ENCODE peak calls at places on chromosomes 16 and 17, in nine cellular contexts. J is Peyer's patch, P is prostate gland, Z is aorta, C is endothelial cell of umbilical vein, D is H9, A is right atrium auricular region, B is body of pancreas, E is keratinocyte. R is an unnamed sample. For H3K27me3, the result is how much of the 10 kb centered on the place peaks cover.

GRCh38 chr17:60164697-60165096 is 14.9 kb downstream of the CA4 start:
- DNase-seq in J (peak), P (no peak), Z (no peak), C (no peak), D (no peak), A (no peak), B (no peak), E (no peak), R (no peak)

GRCh38 chr17:69997332-69997731 is 77.7 kb upstream of the KCNJ16 start:
- DNase-seq in J (no peak), P (no peak), Z (no peak), C (peak), D (no peak), A (no peak), B (no peak), E (no peak), R (peak)

GRCh38 chr17:66517336-66518009 is 215.1 kb downstream of the PRKCA start:
- DNase-seq in J (no peak), P (no peak), Z (no peak), C (no peak), D (no peak), A (no peak), B (no peak), E (no peak), R (no peak)

GRCh38 chr16:85366031-85366763 is 246.9 kb upstream of the GSE1 start:
- DNase-seq in J (no peak), P (no peak), Z (no peak), C (no peak), D (peak), A (no peak), B (no peak), E (no peak), R (no peak)

GRCh38 chr16:84177740-84178070 is 9.2 kb downstream of the TAF1C start:
- DNase-seq in J (no peak), P (no peak), Z (no peak), C (no peak), D (no peak), A (no peak), B (no peak), E (no peak), R (peak)

GRCh38 chr17:76390003-76390421 is 5.6 kb downstream of the SPHK1 start:
- DNase-seq in J (no peak), P (no peak), Z (no peak), C (no peak), D (peak), A (no peak), B (no peak), E (no peak), R (no peak)

GRCh38 chr17:43545383-43545632 is 832 bp downstream of the ETV4 start:
- DNase-seq in J (peak), P (peak), Z (peak), C (no peak), D (no peak), A (no peak), B (peak), E (no peak), R (no peak)

GRCh38 chr16:66790130-66790733 is 11.2 kb downstream of the TERB1 start:
- DNase-seq in J (no peak), P (no peak), Z (no peak), C (no peak), D (no peak), A (no peak), B (no peak), E (no peak), R (no peak)

GRCh38 chr16:48613061-48613957 is 3.3 kb upstream of the N4BP1 start:
- DNase-seq in J (peak), P (no peak), Z (no peak), C (no peak), D (no peak), A (peak), B (no peak), E (no peak), R (peak)

GRCh38 chr16:88350922-88351321 is 31.8 kb upstream of the ZNF469 start:
- DNase-seq in J (no peak), P (no peak), Z (peak), C (no peak), D (no peak), A (no peak), B (no peak), E (no peak), R (no peak)

GRCh38 chr17:73541111-73541510 is 103.1 kb downstream of the SDK2 start:
- DNase-seq in J (no peak), P (no peak), Z (no peak), C (no peak), D (no peak), A (no peak), B (no peak), E (no peak), R (no peak)

GRCh38 chr16:31916056-31916488 is 42.5 kb downstream of the ZNF267 start:
- DNase-seq in J (no peak), P (no peak), Z (no peak), C (no peak), D (no peak), A (no peak), B (no peak), E (no peak), R (no peak)

GRCh38 chr17:41009301-41009760 is 403 bp upstream of the KRTAP3-1 start:
- DNase-seq in J (no peak), P (no peak), Z (no peak), C (no peak), D (no peak), A (no peak), B (no peak), E (no peak), R (no peak)

GRCh38 chr16:1950559-1950958 is 3.9 kb downstream of the RPL3L start:
- DNase-seq in J (no peak), P (no peak), Z (no peak), C (no peak), D (no peak), A (no peak), B (no peak), E (no peak), R (no peak)

GRCh38 chr16:85138073-85138824 is 26.0 kb upstream of the CIBAR2 start:
- DNase-seq in J (no peak), P (no peak), Z (no peak), C (no peak), D (no peak), A (no peak), B (no peak), E (no peak), R (no peak)

GRCh38 chr16:83335076-83335475 is 472.7 kb upstream of the HSBP1 start:
- DNase-seq in J (no peak), P (no peak), Z (no peak), C (no peak), D (no peak), A (no peak), B (no peak), E (no peak), R (peak)

GRCh38 chr16:48831081-48831722 is 221.2 kb upstream of the N4BP1 start:
- DNase-seq in J (no peak), P (no peak), Z (no peak), C (no peak), D (peak), A (no peak), B (no peak), E (no peak), R (no peak)

GRCh38 chr16:57795431-57795878 is 6.8 kb downstream of the KIFC3 start:
- DNase-seq in J (peak), P (peak), Z (no peak), C (peak), D (peak), A (no peak), B (peak), E (no peak), R (no peak)

GRCh38 chr17:78661092-78661770 is 84.0 kb upstream of the DNAH17 start:
- DNase-seq in J (peak), P (no peak), Z (no peak), C (no peak), D (no peak), A (no peak), B (no peak), E (peak), R (peak)

GRCh38 chr16:67206838-67207115 is 7.8 kb downstream of the ELMO3 start:
- DNase-seq in J (no peak), P (no peak), Z (no peak), C (no peak), D (no peak), A (no peak), B (no peak), E (no peak), R (no peak)

GRCh38 chr16:2915196-2915929 is 3.6 kb downstream of the FLYWCH1 start:
- DNase-seq in J (no peak), P (no peak), Z (no peak), C (no peak), D (no peak), A (no peak), B (no peak), E (no peak), R (no peak)

GRCh38 chr16:50326835-50327465 is 41.8 kb downstream of the BRD7 start:
- DNase-seq in J (peak), P (no peak), Z (no peak), C (no peak), D (peak), A (no peak), B (no peak), E (no peak), R (peak)

GRCh38 chr17:61466246-61466645 is 14.0 kb downstream of the TBX4 start:
- DNase-seq in J (peak), P (no peak), Z (no peak), C (no peak), D (peak), A (no peak), B (no peak), E (no peak), R (no peak)

GRCh38 chr16:71923941-71924690 is 28.8 kb downstream of the IST1 start:
- DNase-seq in J (no peak), P (no peak), Z (no peak), C (no peak), D (no peak), A (no peak), B (no peak), E (no peak), R (peak)

GRCh38 chr16:19071811-19072777 is 4.7 kb downstream of the COQ7 start:
- DNase-seq in J (peak), P (peak), Z (no peak), C (peak), D (peak), A (no peak), B (peak), E (no peak), R (peak)

GRCh38 chr17:60327122-60327869 is 64.6 kb downstream of the USP32 start:
- DNase-seq in J (no peak), P (no peak), Z (no peak), C (no peak), D (peak), A (no peak), B (no peak), E (no peak), R (no peak)

GRCh38 chr16:3902731-3903130 is 22.2 kb upstream of the CREBBP start:
- DNase-seq in J (no peak), P (no peak), Z (no peak), C (no peak), D (no peak), A (no peak), B (no peak), E (no peak), R (no peak)

GRCh38 chr17:41301204-41301790 is 1.4 kb downstream of the KRTAP29-1 start:
- DNase-seq in J (no peak), P (peak), Z (no peak), C (no peak), D (no peak), A (no peak), B (no peak), E (no peak), R (no peak)

GRCh38 chr17:27367121-27367981 is 73.4 kb downstream of the WSB1 start:
- DNase-seq in J (no peak), P (no peak), Z (no peak), C (no peak), D (no peak), A (no peak), B (no peak), E (no peak), R (no peak)

GRCh38 chr17:5418858-5419355 is 555 bp downstream of the NUP88 start:
- DNase-seq in J (peak), P (peak), Z (no peak), C (peak), D (no peak), A (no peak), B (peak), E (no peak), R (peak)

GRCh38 chr17:75909812-75910274 is 5.2 kb upstream of the MRPL38 start:
- DNase-seq in J (no peak), P (peak), Z (peak), C (no peak), D (no peak), A (no peak), B (no peak), E (no peak), R (no peak)

GRCh38 chr16:87345721-87346424 is 28.7 kb upstream of the C16orf95 start:
- DNase-seq in J (no peak), P (no peak), Z (no peak), C (no peak), D (no peak), A (no peak), B (no peak), E (no peak), R (no peak)

GRCh38 chr16:65295527-65295926 is 173.7 kb upstream of the CDH11 start:
- DNase-seq in J (no peak), P (no peak), Z (no peak), C (no peak), D (no peak), A (no peak), B (no peak), E (no peak), R (no peak)

GRCh38 chr16:24729243-24729966 is at the start of gene TNRC6A:
- DNase-seq in J (peak), P (peak), Z (peak), C (peak), D (peak), A (peak), B (peak), E (no peak), R (peak)

GRCh38 chr16:28990375-28991040 is 5.7 kb downstream of the LAT start:
- DNase-seq in J (no peak), P (no peak), Z (no peak), C (no peak), D (no peak), A (no peak), B (no peak), E (no peak), R (no peak)

GRCh38 chr16:82317411-82318168 is 147.6 kb upstream of the MPHOSPH6 start:
- DNase-seq in J (no peak), P (peak), Z (no peak), C (no peak), D (no peak), A (no peak), B (peak), E (no peak), R (no peak)

GRCh38 chr16:17348826-17349225 is 121.9 kb downstream of the XYLT1 start:
- DNase-seq in J (peak), P (no peak), Z (no peak), C (no peak), D (no peak), A (no peak), B (no peak), E (no peak), R (no peak)

GRCh38 chr16:17348042-17348783 is 122.5 kb downstream of the XYLT1 start:
- DNase-seq in J (peak), P (no peak), Z (no peak), C (no peak), D (no peak), A (no peak), B (no peak), E (no peak), R (no peak)

GRCh38 chr16:17351471-17352045 is 119.2 kb downstream of the XYLT1 start:
- DNase-seq in J (peak), P (no peak), Z (no peak), C (no peak), D (no peak), A (no peak), B (no peak), E (no peak), R (no peak)

GRCh38 chr16:17347624-17348023 is 123.1 kb downstream of the XYLT1 start:
- DNase-seq in J (peak), P (no peak), Z (no peak), C (no peak), D (no peak), A (no peak), B (no peak), E (no peak), R (no peak)

DNA sequence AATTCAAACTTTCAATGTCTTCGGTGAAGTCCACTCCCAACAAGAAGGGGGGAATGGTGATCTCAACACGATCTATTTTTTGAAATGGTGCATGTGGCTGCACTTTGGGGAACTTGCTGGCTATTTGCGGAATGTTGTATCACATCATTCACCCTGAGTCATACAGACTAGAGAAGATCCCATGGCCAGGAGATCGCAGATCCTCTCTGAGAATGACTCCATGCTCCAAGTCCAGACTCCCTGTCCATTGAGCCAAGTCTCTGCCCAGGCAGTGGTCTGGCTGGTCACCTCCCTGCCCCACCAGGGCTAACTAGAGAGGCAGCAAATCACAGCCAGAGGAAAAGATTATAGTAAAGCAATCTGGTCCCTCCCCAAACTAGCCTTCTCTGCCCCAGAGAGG is 120.5 kb downstream of the XYLT1 start:
- DNase-seq in J (peak), P (no peak), Z (no peak), C (no peak), D (no peak), A (no peak), B (no peak), E (no peak), R (no peak)
- H3K27ac ChIP-seq in J (no peak), P (no peak), Z (no peak), C (no peak), D (no peak), A (no peak), B (peak), E (no peak), R (no peak)

GRCh38 chr17:35345926-35346771 is 27.3 kb downstream of the SLFN11 start:
- DNase-seq in J (peak), P (peak), Z (peak), C (peak), D (peak), A (peak), B (peak), E (no peak), R (no peak)
- H3K27me3 ChIP-seq in J (under half), P (under half), Z (under half), C (under half), D (under half), A (under half), B (under half), E (under half), R (under half)

GRCh38 chr17:7248811-7249210 is 2.7 kb downstream of the CTDNEP1 start:
- DNase-seq in J (no peak), P (no peak), Z (no peak), C (no peak), D (no peak), A (no peak), B (no peak), E (no peak), R (no peak)
- H3K27ac ChIP-seq in J (no peak), P (no peak), Z (no peak), C (no peak), D (no peak), A (peak), B (peak), E (no peak), R (no peak)

DNA sequence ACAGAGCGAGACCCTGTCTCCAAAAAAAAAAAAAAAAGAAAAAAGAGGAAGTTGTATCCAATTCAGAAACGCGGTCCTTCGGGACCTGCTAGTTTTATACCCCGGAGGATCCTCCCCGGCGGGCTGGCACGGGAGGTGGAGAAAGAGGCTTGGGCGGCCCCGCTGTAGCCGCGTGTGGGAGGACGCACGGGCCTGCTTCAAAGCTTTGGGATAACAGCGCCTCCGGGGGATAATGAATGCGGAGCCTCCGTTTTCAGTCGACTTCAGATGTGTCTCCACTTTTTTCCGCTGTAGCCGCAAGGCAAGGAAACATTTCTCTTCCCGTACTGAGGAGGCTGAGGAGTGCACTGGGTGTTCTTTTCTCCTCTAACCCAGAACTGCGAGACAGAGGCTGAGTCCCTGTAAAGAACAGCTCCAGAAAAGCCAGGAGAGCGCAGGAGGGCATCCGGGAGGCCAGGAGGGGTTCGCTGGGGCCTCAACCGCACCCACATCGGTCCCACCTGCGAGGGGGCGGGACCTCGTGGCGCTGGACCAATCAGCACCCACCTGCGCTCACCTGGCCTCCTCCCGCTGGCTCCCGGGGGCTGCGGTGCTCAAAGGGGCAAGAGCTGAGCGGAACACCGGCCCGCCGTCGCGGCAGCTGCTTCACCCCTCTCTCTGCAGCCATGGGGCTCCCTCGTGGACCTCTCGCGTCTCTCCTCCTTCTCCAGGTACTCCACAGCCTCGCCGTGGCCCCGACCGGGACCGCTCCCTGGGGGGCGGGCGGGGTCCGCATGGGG is at the start of gene CDH3:
- DNase-seq in J (peak), P (peak), Z (no peak), C (no peak), D (peak), A (no peak), B (peak), E (peak), R (no peak)
- H3K27me3 ChIP-seq in J (under half), P (under half), Z (under half), C (half or more), D (under half), A (under half), B (under half), E (under half), R (under half)

GRCh38 chr16:59296002-59296401 is 561.9 kb upstream of the GOT2 start:
- DNase-seq in J (no peak), P (no peak), Z (no peak), C (no peak), D (no peak), A (no peak), B (no peak), E (no peak), R (no peak)

GRCh38 chr16:59295474-59295873 is 561.4 kb upstream of the GOT2 start:
- DNase-seq in J (no peak), P (no peak), Z (no peak), C (no peak), D (no peak), A (no peak), B (no peak), E (no peak), R (no peak)

GRCh38 chr16:59290718-59291117 is 556.6 kb upstream of the GOT2 start:
- DNase-seq in J (no peak), P (no peak), Z (no peak), C (no peak), D (no peak), A (no peak), B (no peak), E (no peak), R (no peak)
- H3K27ac ChIP-seq in J (no peak), P (no peak), Z (no peak), C (no peak), D (no peak), A (no peak), B (no peak), E (no peak), R (no peak)

DNA sequence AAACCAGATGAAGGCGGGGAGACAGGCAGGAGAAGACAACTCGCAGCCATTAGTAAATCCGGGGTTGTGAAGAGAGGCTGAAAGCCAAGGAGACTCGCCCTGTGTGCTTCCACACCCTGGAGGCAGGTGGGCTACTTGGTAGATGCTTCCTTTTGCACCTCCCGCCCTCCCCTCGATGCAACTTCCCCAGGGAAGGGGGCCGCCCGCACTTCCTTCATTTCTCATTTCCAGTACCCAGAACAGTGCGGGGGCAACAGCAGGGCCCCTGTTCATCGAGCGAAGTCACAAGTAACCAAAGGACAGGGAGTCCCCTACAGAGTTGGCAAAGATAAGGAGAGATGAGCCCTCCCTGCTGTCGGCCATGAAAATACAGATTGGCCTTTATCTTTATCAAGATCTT is 25.0 kb downstream of the CCDC40 start:
- DNase-seq in J (no peak), P (no peak), Z (no peak), C (no peak), D (no peak), A (no peak), B (no peak), E (no peak), R (no peak)
- H3K27me3 ChIP-seq in J (under half), P (under half), Z (under half), C (under half), D (under half), A (under half), B (under half), E (under half), R (under half)

GRCh38 chr16:79969458-79969857 is 368.9 kb upstream of the MAF start:
- DNase-seq in J (no peak), P (no peak), Z (no peak), C (no peak), D (no peak), A (no peak), B (no peak), E (no peak), R (no peak)

GRCh38 chr16:79964104-79964503 is 363.6 kb upstream of the MAF start:
- DNase-seq in J (no peak), P (no peak), Z (no peak), C (no peak), D (no peak), A (no peak), B (no peak), E (no peak), R (no peak)

GRCh38 chr16:79962962-79963361 is 362.4 kb upstream of the MAF start:
- DNase-seq in J (no peak), P (no peak), Z (no peak), C (no peak), D (no peak), A (no peak), B (no peak), E (no peak), R (no peak)

GRCh38 chr16:79965718-79966117 is 365.2 kb upstream of the MAF start:
- DNase-seq in J (no peak), P (no peak), Z (no peak), C (no peak), D (no peak), A (no peak), B (no peak), E (no peak), R (no peak)

GRCh38 chr16:79966226-79966625 is 365.7 kb upstream of the MAF start:
- DNase-seq in J (no peak), P (no peak), Z (no peak), C (no peak), D (no peak), A (no peak), B (no peak), E (no peak), R (no peak)
- H3K27ac ChIP-seq in J (no peak), P (no peak), Z (no peak), C (no peak), D (no peak), A (no peak), B (no peak), E (no peak), R (no peak)

R was measured in brain microvascular endothelial cell.